ENCODE peak calls at places on chromosomes 16 and 17, in ten cellular contexts. One of them, this sample, is unnamed.
A peak's percentile ranks its signal among the peaks of the same experiment; 100 is the strongest.

GRCh38 chr16:54690710-54691109 is 240.0 kb upstream of the IRX5 start:
- DNase-seq in H1: no peak
- DNase-seq in PC-9: no peak
- DNase-seq in heart right ventricle: no peak
- DNase-seq in right atrium auricular region: no peak
- DNase-seq in cardiac muscle cell: no peak
- DNase-seq in body of pancreas: no peak
- DNase-seq in CD4-positive, alpha-beta memory T cell: no peak
- DNase-seq in neuronal stem cell: no peak
- DNase-seq in AG04450: no peak
- DNase-seq in this sample: no peak

GRCh38 chr17:57296231-57296630 is 39.9 kb downstream of the MSI2 start:
- DNase-seq in neuronal stem cell: no peak
- DNase-seq in right atrium auricular region: no peak
- DNase-seq in PC-9: peak; percentile 31
- DNase-seq in AG04450: no peak
- DNase-seq in cardiac muscle cell: no peak
- DNase-seq in CD4-positive, alpha-beta memory T cell: no peak
- DNase-seq in H1: no peak
- DNase-seq in heart right ventricle: no peak
- DNase-seq in body of pancreas: no peak
- DNase-seq in this sample: no peak

GRCh38 chr16:19502395-19503131 is 19.3 kb downstream of the GDE1 start:
- DNase-seq in cardiac muscle cell: peak; percentile 86
- DNase-seq in right atrium auricular region: peak; percentile 66
- DNase-seq in heart right ventricle: no peak
- DNase-seq in body of pancreas: peak; percentile 80
- DNase-seq in CD4-positive, alpha-beta memory T cell: peak; percentile 62
- DNase-seq in H1: no peak
- DNase-seq in AG04450: no peak
- DNase-seq in PC-9: peak; percentile 56
- DNase-seq in neuronal stem cell: peak; percentile 74
- DNase-seq in this sample: peak; percentile 36

GRCh38 chr16:19406891-19407491 is 10.7 kb upstream of the TMC5 start:
- DNase-seq in PC-9: no peak
- DNase-seq in H1: peak; percentile 21
- DNase-seq in AG04450: no peak
- DNase-seq in CD4-positive, alpha-beta memory T cell: no peak
- DNase-seq in right atrium auricular region: no peak
- DNase-seq in heart right ventricle: no peak
- DNase-seq in cardiac muscle cell: no peak
- DNase-seq in neuronal stem cell: no peak
- DNase-seq in body of pancreas: no peak
- DNase-seq in this sample: no peak

GRCh38 chr17:10420811-10421210 is 939 bp downstream of the MYH8 start:
- DNase-seq in heart right ventricle: no peak
- DNase-seq in AG04450: no peak
- DNase-seq in CD4-positive, alpha-beta memory T cell: no peak
- DNase-seq in cardiac muscle cell: peak; percentile 4
- DNase-seq in right atrium auricular region: no peak
- DNase-seq in PC-9: no peak
- DNase-seq in body of pancreas: no peak
- DNase-seq in H1: no peak
- DNase-seq in neuronal stem cell: no peak
- DNase-seq in this sample: no peak

GRCh38 chr16:3999479-3999868 is 116.8 kb downstream of the ADCY9 start:
- DNase-seq in cardiac muscle cell: peak; percentile 93
- DNase-seq in H1: no peak
- DNase-seq in body of pancreas: no peak
- DNase-seq in CD4-positive, alpha-beta memory T cell: no peak
- DNase-seq in AG04450: peak; percentile 46
- DNase-seq in PC-9: no peak
- DNase-seq in neuronal stem cell: no peak
- DNase-seq in right atrium auricular region: no peak
- DNase-seq in heart right ventricle: peak; percentile 63
- DNase-seq in this sample: no peak

GRCh38 chr16:30553396-30553899 is 4.7 kb downstream of the ZNF764 start:
- DNase-seq in body of pancreas: no peak
- DNase-seq in heart right ventricle: no peak
- DNase-seq in PC-9: no peak
- DNase-seq in cardiac muscle cell: no peak
- DNase-seq in H1: no peak
- DNase-seq in AG04450: no peak
- DNase-seq in neuronal stem cell: no peak
- DNase-seq in right atrium auricular region: no peak
- DNase-seq in CD4-positive, alpha-beta memory T cell: no peak
- DNase-seq in this sample: no peak

GRCh38 chr17:2084129-2084765 is 29.3 kb downstream of the HIC1 start:
- DNase-seq in body of pancreas: no peak
- DNase-seq in PC-9: peak; percentile 95
- DNase-seq in CD4-positive, alpha-beta memory T cell: no peak
- DNase-seq in neuronal stem cell: no peak
- DNase-seq in cardiac muscle cell: peak; percentile 48
- DNase-seq in H1: no peak
- DNase-seq in right atrium auricular region: peak; percentile 90
- DNase-seq in heart right ventricle: peak; percentile 65
- DNase-seq in AG04450: no peak
- DNase-seq in this sample: no peak

GRCh38 chr17:7844292-7845154 is 10.3 kb upstream of the TMEM88 start:
- DNase-seq in AG04450: peak; percentile 82
- DNase-seq in heart right ventricle: peak; percentile 88
- DNase-seq in H1: no peak
- DNase-seq in PC-9: peak; percentile 78
- DNase-seq in right atrium auricular region: peak; percentile 97
- DNase-seq in cardiac muscle cell: peak; percentile 97
- DNase-seq in body of pancreas: peak; percentile 93
- DNase-seq in CD4-positive, alpha-beta memory T cell: peak; percentile 87
- DNase-seq in neuronal stem cell: peak; percentile 85
- DNase-seq in this sample: peak; percentile 69

GRCh38 chr16:14249291-14250032 is 178.3 kb downstream of the MRTFB start:
- DNase-seq in H1: no peak
- DNase-seq in PC-9: no peak
- DNase-seq in right atrium auricular region: peak; percentile 63
- DNase-seq in neuronal stem cell: peak; percentile 12
- DNase-seq in heart right ventricle: no peak
- DNase-seq in AG04450: no peak
- DNase-seq in body of pancreas: peak; percentile 54
- DNase-seq in cardiac muscle cell: peak; percentile 58
- DNase-seq in CD4-positive, alpha-beta memory T cell: no peak
- DNase-seq in this sample: no peak

GRCh38 chr17:29603109-29603674 is 10.3 kb downstream of the ANKRD13B start:
- DNase-seq in heart right ventricle: no peak
- DNase-seq in PC-9: no peak
- DNase-seq in cardiac muscle cell: no peak
- DNase-seq in neuronal stem cell: no peak
- DNase-seq in AG04450: no peak
- DNase-seq in CD4-positive, alpha-beta memory T cell: no peak
- DNase-seq in H1: no peak
- DNase-seq in body of pancreas: no peak
- DNase-seq in right atrium auricular region: no peak
- DNase-seq in this sample: no peak

GRCh38 chr17:1882836-1883235 is 53.0 kb downstream of the RPA1 start:
- DNase-seq in H1: no peak
- DNase-seq in right atrium auricular region: no peak
- DNase-seq in cardiac muscle cell: peak; percentile 59
- DNase-seq in AG04450: no peak
- DNase-seq in PC-9: no peak
- DNase-seq in neuronal stem cell: peak; percentile 20
- DNase-seq in CD4-positive, alpha-beta memory T cell: no peak
- DNase-seq in heart right ventricle: no peak
- DNase-seq in body of pancreas: peak; percentile 28
- DNase-seq in this sample: no peak

GRCh38 chr17:46940692-46941404 is 17.9 kb downstream of the GOSR2 start:
- DNase-seq in PC-9: peak; percentile 50
- DNase-seq in neuronal stem cell: peak; percentile 57
- DNase-seq in heart right ventricle: peak; percentile 64
- DNase-seq in body of pancreas: peak; percentile 87
- DNase-seq in CD4-positive, alpha-beta memory T cell: peak; percentile 63
- DNase-seq in cardiac muscle cell: peak; percentile 84
- DNase-seq in right atrium auricular region: peak; percentile 81
- DNase-seq in H1: peak; percentile 56
- DNase-seq in AG04450: peak; percentile 29
- DNase-seq in this sample: peak; percentile 25

GRCh38 chr17:83109793-83110645 is 30.6 kb downstream of the METRNL start:
- DNase-seq in cardiac muscle cell: peak; percentile 98
- DNase-seq in heart right ventricle: peak; percentile 82
- DNase-seq in AG04450: peak; percentile 88
- DNase-seq in H1: no peak
- DNase-seq in right atrium auricular region: peak; percentile 98
- DNase-seq in PC-9: peak; percentile 87
- DNase-seq in neuronal stem cell: no peak
- DNase-seq in body of pancreas: peak; percentile 91
- DNase-seq in CD4-positive, alpha-beta memory T cell: no peak
- DNase-seq in this sample: no peak

DNA sequence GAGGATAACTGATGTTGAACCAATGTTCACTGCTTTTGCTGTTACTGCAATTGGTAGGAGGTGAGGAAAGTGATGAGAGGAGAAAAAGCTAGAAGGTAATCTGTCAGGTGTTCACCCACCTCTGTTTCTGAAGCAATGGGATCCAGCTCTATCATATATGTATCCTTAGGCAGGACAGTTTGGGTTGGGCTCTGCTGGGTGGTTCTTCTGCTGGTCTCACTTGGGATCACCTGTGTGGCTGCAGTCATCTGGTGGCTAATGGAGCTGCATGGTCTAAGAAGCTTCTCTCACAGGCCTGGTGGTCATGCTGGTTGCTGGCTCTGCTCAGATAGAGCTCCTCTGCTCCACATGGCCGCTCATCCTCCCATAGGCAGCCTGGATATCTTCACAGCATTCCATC is 40.2 kb upstream of the ZCCHC14 start:
- DNase-seq in right atrium auricular region: no peak
- DNase-seq in H1: no peak
- DNase-seq in AG04450: no peak
- DNase-seq in PC-9: no peak
- DNase-seq in heart right ventricle: no peak
- DNase-seq in neuronal stem cell: no peak
- DNase-seq in cardiac muscle cell: no peak
- DNase-seq in body of pancreas: no peak
- DNase-seq in CD4-positive, alpha-beta memory T cell: no peak
- DNase-seq in this sample: no peak
- H3K9me3 ChIP-seq in right atrium auricular region: peaks cover 26% of the 10 kb centered on the region
- H3K9me3 ChIP-seq in H1: peaks cover 14% of the 10 kb centered on the region
- H3K9me3 ChIP-seq in AG04450: peaks cover 52% of the 10 kb centered on the region
- H3K9me3 ChIP-seq in PC-9: peaks cover 19% of the 10 kb centered on the region
- H3K9me3 ChIP-seq in heart right ventricle: peaks cover 15% of the 10 kb centered on the region
- H3K9me3 ChIP-seq in neuronal stem cell: peaks cover 11% of the 10 kb centered on the region
- H3K9me3 ChIP-seq in cardiac muscle cell: no peaks in the 10 kb centered on the region
- H3K9me3 ChIP-seq in body of pancreas: no peaks in the 10 kb centered on the region
- H3K9me3 ChIP-seq in CD4-positive, alpha-beta memory T cell: no peaks in the 10 kb centered on the region
- H3K9me3 ChIP-seq in this sample: peaks cover 3% of the 10 kb centered on the region

DNA sequence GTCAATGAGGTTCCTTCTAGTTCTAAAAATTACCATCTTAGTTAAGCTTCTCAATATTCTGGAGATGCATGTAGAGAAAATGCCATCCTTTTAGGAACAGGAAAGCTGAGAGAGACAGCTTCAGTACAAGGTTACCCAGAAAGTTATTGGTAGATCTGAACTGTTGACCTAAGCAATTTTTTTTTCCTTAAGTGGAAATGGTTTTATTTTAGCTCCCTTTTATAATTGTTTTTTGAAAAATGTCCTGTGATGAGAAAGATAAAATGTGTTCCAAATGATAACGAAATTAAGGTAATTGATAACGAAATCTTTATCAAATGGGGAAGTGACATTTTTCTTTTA is 8.2 kb downstream of the PSMD7 start:
- DNase-seq in CD4-positive, alpha-beta memory T cell: no peak
- DNase-seq in H1: no peak
- DNase-seq in heart right ventricle: no peak
- DNase-seq in AG04450: no peak
- DNase-seq in neuronal stem cell: no peak
- DNase-seq in PC-9: no peak
- DNase-seq in right atrium auricular region: no peak
- DNase-seq in cardiac muscle cell: no peak
- DNase-seq in body of pancreas: no peak
- DNase-seq in this sample: no peak
- H3K9me3 ChIP-seq in CD4-positive, alpha-beta memory T cell: no peaks in the 10 kb centered on the region
- H3K9me3 ChIP-seq in H1: no peaks in the 10 kb centered on the region
- H3K9me3 ChIP-seq in heart right ventricle: no peaks in the 10 kb centered on the region
- H3K9me3 ChIP-seq in AG04450: no peaks in the 10 kb centered on the region
- H3K9me3 ChIP-seq in neuronal stem cell: no peaks in the 10 kb centered on the region
- H3K9me3 ChIP-seq in PC-9: no peaks in the 10 kb centered on the region
- H3K9me3 ChIP-seq in right atrium auricular region: no peaks in the 10 kb centered on the region
- H3K9me3 ChIP-seq in cardiac muscle cell: no peaks in the 10 kb centered on the region
- H3K9me3 ChIP-seq in body of pancreas: no peaks in the 10 kb centered on the region
- H3K9me3 ChIP-seq in this sample: no peaks in the 10 kb centered on the region

DNA sequence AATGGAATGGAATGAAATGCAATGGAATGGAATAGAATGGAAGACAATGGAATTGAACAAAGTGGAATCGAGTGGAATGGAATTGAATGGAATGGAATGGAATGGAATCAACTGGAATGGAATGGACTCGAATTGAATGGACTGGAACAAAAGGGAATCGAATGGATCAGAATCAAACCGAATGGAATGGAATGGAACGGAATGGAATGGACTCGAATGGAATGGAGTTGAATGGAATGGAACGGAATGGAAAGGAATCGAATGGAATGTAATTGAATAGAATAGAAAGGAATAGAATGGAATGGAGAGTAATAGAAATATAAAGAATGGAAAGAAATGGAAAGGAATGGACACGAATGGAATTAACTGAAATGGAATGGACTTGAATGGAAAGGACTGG is 475.2 kb upstream of the WSB1 start:
- DNase-seq in body of pancreas: no peak
- DNase-seq in neuronal stem cell: peak; percentile 58
- DNase-seq in CD4-positive, alpha-beta memory T cell: no peak
- DNase-seq in heart right ventricle: no peak
- DNase-seq in PC-9: no peak
- DNase-seq in right atrium auricular region: no peak
- DNase-seq in cardiac muscle cell: peak; percentile 6
- DNase-seq in H1: peak; percentile 19
- DNase-seq in AG04450: peak; percentile 11
- DNase-seq in this sample: no peak
- H3K9me3 ChIP-seq in body of pancreas: no peaks in the 10 kb centered on the region
- H3K9me3 ChIP-seq in neuronal stem cell: peaks cover 32% of the 10 kb centered on the region
- H3K9me3 ChIP-seq in CD4-positive, alpha-beta memory T cell: peaks cover 58% of the 10 kb centered on the region
- H3K9me3 ChIP-seq in heart right ventricle: peaks cover 39% of the 10 kb centered on the region
- H3K9me3 ChIP-seq in PC-9: peaks cover 32% of the 10 kb centered on the region
- H3K9me3 ChIP-seq in right atrium auricular region: peaks cover 69% of the 10 kb centered on the region
- H3K9me3 ChIP-seq in cardiac muscle cell: peaks cover 8% of the 10 kb centered on the region
- H3K9me3 ChIP-seq in H1: peaks cover 20% of the 10 kb centered on the region
- H3K9me3 ChIP-seq in AG04450: peaks cover 87% of the 10 kb centered on the region
- H3K9me3 ChIP-seq in this sample: peaks cover 36% of the 10 kb centered on the region

DNA sequence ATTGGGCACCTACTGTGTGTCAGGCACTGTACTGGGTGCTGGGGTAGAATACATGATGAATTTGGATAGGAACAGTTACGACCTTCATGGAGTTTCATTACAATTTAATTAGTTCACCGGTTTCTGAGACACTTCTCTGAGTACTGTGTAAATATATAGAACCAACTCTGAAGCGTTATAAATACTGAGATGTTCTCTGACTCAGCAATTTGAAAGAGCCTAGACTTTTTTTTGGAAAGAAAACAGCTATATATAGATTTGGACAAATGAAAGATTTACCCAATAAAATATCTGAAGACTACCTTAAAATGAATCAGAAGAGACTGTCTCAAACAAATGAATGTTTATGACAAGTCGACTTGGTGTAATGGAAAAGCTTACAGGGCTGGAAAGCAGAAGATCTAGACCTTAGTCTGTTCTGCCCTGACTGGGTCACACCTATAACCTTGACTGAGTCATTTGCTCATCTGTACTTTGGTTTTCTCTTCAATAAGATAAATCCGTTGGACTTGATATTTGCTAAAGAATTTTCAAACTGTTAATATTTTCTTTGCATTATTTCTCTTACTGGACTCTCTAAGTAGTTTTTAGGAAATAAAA is 4.6 kb upstream of the GAN start:
- DNase-seq in heart right ventricle: no peak
- DNase-seq in AG04450: no peak
- DNase-seq in neuronal stem cell: no peak
- DNase-seq in PC-9: no peak
- DNase-seq in cardiac muscle cell: no peak
- DNase-seq in CD4-positive, alpha-beta memory T cell: no peak
- DNase-seq in body of pancreas: no peak
- DNase-seq in H1: no peak
- DNase-seq in right atrium auricular region: no peak
- DNase-seq in this sample: no peak
- H3K9me3 ChIP-seq in heart right ventricle: no peaks in the 10 kb centered on the region
- H3K9me3 ChIP-seq in AG04450: no peaks in the 10 kb centered on the region
- H3K9me3 ChIP-seq in neuronal stem cell: no peaks in the 10 kb centered on the region
- H3K9me3 ChIP-seq in PC-9: no peaks in the 10 kb centered on the region
- H3K9me3 ChIP-seq in cardiac muscle cell: no peaks in the 10 kb centered on the region
- H3K9me3 ChIP-seq in CD4-positive, alpha-beta memory T cell: no peaks in the 10 kb centered on the region
- H3K9me3 ChIP-seq in body of pancreas: no peaks in the 10 kb centered on the region
- H3K9me3 ChIP-seq in H1: no peaks in the 10 kb centered on the region
- H3K9me3 ChIP-seq in right atrium auricular region: no peaks in the 10 kb centered on the region
- H3K9me3 ChIP-seq in this sample: no peaks in the 10 kb centered on the region